ENCODE peak calls at places on chromosomes 13 and 19, in ten cellular contexts. K is activated T-cell treated with anti-CD3 and anti-CD28 coated beads, Interleukin-2, amount 50 U/mL, for 72 hours; Q is anterior cingulate cortex; F is A549; T is body of pancreas; H is SW480; P is stimulated activated CD4-positive, alpha-beta T cell treated with anti-CD3 and anti-CD28 coated beads, Interleukin-2, amount 100 ng/mL, for 48 hours; Y is EL; C is activated CD4-positive, alpha-beta T cell treated with anti-CD3 and anti-CD28 coated beads for 24 hours; V is cardiac fibroblast. R is an unnamed sample.

GRCh38 chr13:82717249-82717648 is 1165.0 kb downstream of the SLITRK1 start:
- DNase-seq in K (no peak), Q (no peak), F (no peak), T (no peak), H (no peak), P (no peak), Y (peak; percentile 84), C (no peak), V (peak; percentile 50), R (no peak)

GRCh38 chr19:42250666-42251531 is 4.0 kb downstream of the ERF start:
- DNase-seq in K (peak; percentile 52), Q (peak; percentile 31), F (no peak), T (peak; percentile 36), H (no peak), P (no peak), Y (peak; percentile 40), C (no peak), V (peak; percentile 72), R (peak; percentile 53)

GRCh38 chr13:80862466-80862865 is 521.5 kb upstream of the SPRY2 start:
- DNase-seq in K (no peak), Q (no peak), F (no peak), T (no peak), H (no peak), P (no peak), Y (no peak), C (no peak), V (no peak), R (no peak)

GRCh38 chr13:43005460-43006236 is 13.6 kb upstream of the EPSTI1 start:
- DNase-seq in K (no peak), Q (no peak), F (no peak), T (no peak), H (no peak), P (no peak), Y (peak; percentile 66), C (no peak), V (peak; percentile 75), R (no peak)

GRCh38 chr19:17488593-17489391 is 18.5 kb downstream of the SLC27A1 start:
- DNase-seq in K (peak; percentile 77), Q (no peak), F (no peak), T (peak; percentile 94), H (peak; percentile 83), P (peak; percentile 60), Y (no peak), C (peak; percentile 80), V (no peak), R (peak; percentile 89)

GRCh38 chr13:28347456-28348371 is 147.2 kb downstream of the FLT1 start:
- DNase-seq in K (no peak), Q (no peak), F (no peak), T (no peak), H (no peak), P (no peak), Y (peak; percentile 51), C (no peak), V (peak; percentile 36), R (no peak)

GRCh38 chr13:49791753-49792549 is 531 bp downstream of the KPNA3 start:
- DNase-seq in K (peak; percentile 51), Q (peak; percentile 50), F (no peak), T (peak; percentile 57), H (peak; percentile 60), P (peak; percentile 25), Y (peak; percentile 52), C (peak; percentile 33), V (peak; percentile 43), R (peak; percentile 47)

GRCh38 chr19:12676384-12676792 is 5.3 kb downstream of the DHPS start:
- DNase-seq in K (peak; percentile 88), Q (peak; percentile 56), F (peak; percentile 68), T (peak; percentile 88), H (peak; percentile 68), P (peak; percentile 94), Y (peak; percentile 79), C (peak; percentile 93), V (peak; percentile 84), R (peak; percentile 93)

GRCh38 chr13:78045916-78046315 is 127.3 kb upstream of the EDNRB start:
- DNase-seq in K (no peak), Q (no peak), F (no peak), T (no peak), H (no peak), P (no peak), Y (no peak), C (no peak), V (peak; percentile 40), R (no peak)

GRCh38 chr13:98039964-98040363 is 86.5 kb downstream of the IPO5 start:
- DNase-seq in K (no peak), Q (no peak), F (no peak), T (no peak), H (no peak), P (no peak), Y (no peak), C (no peak), V (no peak), R (no peak)

GRCh38 chr19:5340637-5341447 is at the start of gene PTPRS:
- DNase-seq in K (peak; percentile 80), Q (peak; percentile 75), F (peak; percentile 75), T (peak; percentile 83), H (peak; percentile 69), P (peak; percentile 48), Y (peak; percentile 85), C (peak; percentile 44), V (peak; percentile 71), R (peak; percentile 53)

GRCh38 chr13:113351514-113352026 is 12.4 kb downstream of the GRTP1 start:
- DNase-seq in K (no peak), Q (no peak), F (no peak), T (no peak), H (no peak), P (no peak), Y (no peak), C (no peak), V (no peak), R (no peak)